ENCODE peak calls at places on chromosome 2, in nine cellular contexts. F, S, H, Y, E, P, K, Q and N are unnamed samples.

GRCh38 chr2:235934059-235934896 is 233.9 kb downstream of the GBX2 start:
- DNase-seq in F (no peak), H (no peak), Y (no peak), S (no peak), P (no peak), K (no peak), Q (no peak), E (no peak), N (no peak)

GRCh38 chr2:46246790-46247189 is 50.4 kb upstream of the EPAS1 start:
- DNase-seq in E (no peak), S (no peak), Q (no peak), K (no peak), P (no peak), H (no peak), F (no peak), Y (no peak), N (no peak)

GRCh38 chr2:143877056-143877455 is 642.9 kb downstream of the ZEB2 start:
- DNase-seq in F (no peak), Y (no peak), P (no peak), E (no peak), Q (no peak), K (no peak), S (no peak), H (no peak), N (no peak)

GRCh38 chr2:68238955-68239822 is 13.1 kb downstream of the PPP3R1 start:
- DNase-seq in F (no peak), H (no peak), S (no peak), P (no peak), Q (no peak), K (no peak), Y (no peak), E (no peak), N (no peak)

GRCh38 chr2:164954954-164955701 is at the start of gene SLC38A11:
- DNase-seq in K (no peak), P (no peak), S (no peak), F (no peak), Y (no peak), Q (no peak), E (peak), H (no peak), N (peak)

GRCh38 chr2:227617316-227618250 is at the start of gene SCYGR4:
- DNase-seq in F (no peak), H (no peak), Y (no peak), E (no peak), K (no peak), P (no peak), S (no peak), Q (no peak), N (no peak)

GRCh38 chr2:28252308-28252707 is 140.3 kb upstream of the FOSL2 start:
- DNase-seq in Y (no peak), Q (no peak), H (no peak), K (no peak), P (no peak), S (no peak), F (no peak), E (no peak), N (no peak)

GRCh38 chr2:8252997-8253694 is 428.7 kb upstream of the ID2 start:
- DNase-seq in H (no peak), P (no peak), F (no peak), Y (no peak), K (no peak), S (no peak), Q (no peak), E (no peak), N (no peak)

GRCh38 chr2:8412082-8412481 is 269.8 kb upstream of the ID2 start:
- DNase-seq in F (no peak), H (no peak), P (no peak), K (no peak), Y (no peak), S (no peak), E (no peak), Q (no peak), N (peak)